ENCODE peak calls at places on chromosome 2, in four cellular contexts. One of them, this sample, is unnamed.

GRCh38 chr2:60489269-60489668 is 64.2 kb downstream of the BCL11A start:
- DNase-seq in endothelial cell: no peak
- DNase-seq in fibroblast of mammary gland: no peak
- DNase-seq in transverse colon: no peak
- DNase-seq in this sample: no peak

GRCh38 chr2:239216614-239217273 is 184.1 kb downstream of the HDAC4 start:
- DNase-seq in endothelial cell: no peak
- DNase-seq in transverse colon: no peak
- DNase-seq in fibroblast of mammary gland: no peak
- DNase-seq in this sample: no peak

GRCh38 chr2:72745679-72746368 is 80.0 kb downstream of the EXOC6B start:
- DNase-seq in fibroblast of mammary gland: peak
- DNase-seq in endothelial cell: peak
- DNase-seq in transverse colon: no peak
- DNase-seq in this sample: peak

GRCh38 chr2:5946210-5947118 is 254.3 kb downstream of the SOX11 start:
- DNase-seq in transverse colon: no peak
- DNase-seq in endothelial cell: no peak
- DNase-seq in fibroblast of mammary gland: no peak
- DNase-seq in this sample: peak

GRCh38 chr2:69309336-69310048 is 77.5 kb downstream of the GFPT1 start:
- DNase-seq in fibroblast of mammary gland: no peak
- DNase-seq in transverse colon: peak
- DNase-seq in endothelial cell: no peak
- DNase-seq in this sample: no peak

GRCh38 chr2:127681976-127682857 is 6.9 kb upstream of the LIMS2 start:
- DNase-seq in fibroblast of mammary gland: no peak
- DNase-seq in endothelial cell: no peak
- DNase-seq in transverse colon: no peak
- DNase-seq in this sample: no peak

GRCh38 chr2:228417966-228418365 is 236.5 kb upstream of the SPHKAP start:
- DNase-seq in transverse colon: no peak
- DNase-seq in endothelial cell: no peak
- DNase-seq in fibroblast of mammary gland: no peak
- DNase-seq in this sample: no peak

GRCh38 chr2:216490061-216490460 is 8.6 kb upstream of the RPL37A start:
- DNase-seq in endothelial cell: no peak
- DNase-seq in fibroblast of mammary gland: peak
- DNase-seq in transverse colon: no peak
- DNase-seq in this sample: no peak

GRCh38 chr2:96897491-96898134 is 27.7 kb upstream of the SEMA4C start:
- DNase-seq in endothelial cell: no peak
- DNase-seq in fibroblast of mammary gland: peak
- DNase-seq in transverse colon: no peak
- DNase-seq in this sample: no peak

GRCh38 chr2:203437516-203437915 is 97.6 kb downstream of the RAPH1 start:
- DNase-seq in endothelial cell: no peak
- DNase-seq in fibroblast of mammary gland: peak
- DNase-seq in transverse colon: no peak
- DNase-seq in this sample: no peak

GRCh38 chr2:152861349-152861942 is 143.0 kb downstream of the ARL6IP6 start:
- DNase-seq in fibroblast of mammary gland: peak
- DNase-seq in transverse colon: peak
- DNase-seq in endothelial cell: no peak
- DNase-seq in this sample: peak

GRCh38 chr2:240389302-240389805 is 46.1 kb upstream of the GPC1 start:
- DNase-seq in fibroblast of mammary gland: no peak
- DNase-seq in transverse colon: no peak
- DNase-seq in endothelial cell: no peak
- DNase-seq in this sample: no peak

GRCh38 chr2:240387669-240388358 is 47.6 kb upstream of the GPC1 start:
- DNase-seq in transverse colon: peak
- DNase-seq in endothelial cell: no peak
- DNase-seq in fibroblast of mammary gland: peak
- DNase-seq in this sample: no peak

GRCh38 chr2:240387325-240387668 is 48.2 kb upstream of the GPC1 start:
- DNase-seq in transverse colon: no peak
- DNase-seq in endothelial cell: no peak
- DNase-seq in fibroblast of mammary gland: no peak
- DNase-seq in this sample: no peak

GRCh38 chr2:240390091-240391073 is 45.1 kb upstream of the GPC1 start:
- DNase-seq in fibroblast of mammary gland: no peak
- DNase-seq in endothelial cell: no peak
- DNase-seq in transverse colon: no peak
- DNase-seq in this sample: no peak

GRCh38 chr2:240388471-240389301 is 46.8 kb upstream of the GPC1 start:
- DNase-seq in fibroblast of mammary gland: no peak
- DNase-seq in endothelial cell: no peak
- DNase-seq in transverse colon: no peak
- DNase-seq in this sample: no peak
- TF ChIP-seq CTCF in fibroblast of mammary gland: no peak
- TF ChIP-seq CTCF in endothelial cell: no peak
- TF ChIP-seq CTCF in transverse colon: no peak
- TF ChIP-seq CTCF in this sample: no peak

GRCh38 chr2:241063587-241063986 is 38.5 kb downstream of the MTERF4 start:
- DNase-seq in endothelial cell: peak
- DNase-seq in fibroblast of mammary gland: no peak
- DNase-seq in transverse colon: no peak
- DNase-seq in this sample: no peak
- TF ChIP-seq CTCF in endothelial cell: no peak
- TF ChIP-seq CTCF in fibroblast of mammary gland: no peak
- TF ChIP-seq CTCF in transverse colon: no peak
- TF ChIP-seq CTCF in this sample: no peak

DNA sequence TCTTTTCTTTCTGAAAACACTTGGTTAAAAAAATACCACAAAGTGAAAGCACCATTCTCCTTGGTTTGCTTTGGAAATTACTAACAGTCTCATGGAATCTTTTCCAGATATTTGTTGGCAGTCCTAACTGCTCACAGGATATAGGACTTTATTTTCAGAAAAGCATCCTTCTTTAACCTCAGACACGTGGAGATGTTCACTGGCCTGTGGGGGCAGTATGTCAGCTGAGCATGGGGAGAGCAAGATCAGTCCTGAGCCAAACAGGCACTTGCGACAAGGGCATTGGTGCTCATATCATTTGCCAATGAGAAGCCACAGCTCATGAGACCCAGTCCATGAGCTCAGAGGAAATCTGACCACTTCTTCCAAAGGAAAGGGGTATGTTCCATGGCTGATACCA is 371.9 kb downstream of the NBAS start:
- DNase-seq in endothelial cell: no peak
- DNase-seq in fibroblast of mammary gland: peak
- DNase-seq in transverse colon: no peak
- DNase-seq in this sample: peak
- TF ChIP-seq CTCF in endothelial cell: no peak
- TF ChIP-seq CTCF in fibroblast of mammary gland: no peak
- TF ChIP-seq CTCF in transverse colon: no peak
- TF ChIP-seq CTCF in this sample: peak

DNA sequence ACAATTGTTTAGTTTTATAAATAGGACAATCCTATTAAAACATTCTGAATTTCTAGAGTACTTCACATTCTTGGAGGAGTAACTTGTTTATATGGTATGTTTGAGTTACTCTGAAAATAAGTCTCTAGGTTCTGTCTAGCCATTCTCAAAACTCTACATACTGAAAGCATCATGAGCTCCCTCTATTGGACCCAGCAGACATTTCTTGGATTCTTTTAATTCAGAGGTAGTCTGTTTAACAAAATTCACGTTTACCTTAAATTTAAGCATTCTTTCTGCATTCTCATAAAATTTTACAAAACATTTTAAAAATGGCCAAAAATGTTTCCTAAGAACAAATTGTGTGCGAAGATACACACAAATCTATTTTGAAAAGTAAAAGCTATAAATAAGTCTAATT is 15.3 kb downstream of the SP9 start:
- DNase-seq in endothelial cell: no peak
- DNase-seq in transverse colon: no peak
- DNase-seq in fibroblast of mammary gland: no peak
- DNase-seq in this sample: peak
- TF ChIP-seq CTCF in endothelial cell: peak
- TF ChIP-seq CTCF in transverse colon: no peak
- TF ChIP-seq CTCF in fibroblast of mammary gland: peak
- TF ChIP-seq CTCF in this sample: peak

GRCh38 chr2:217889656-217890055 is 113.1 kb downstream of the TNS1 start:
- DNase-seq in transverse colon: no peak
- DNase-seq in fibroblast of mammary gland: no peak
- DNase-seq in endothelial cell: no peak
- DNase-seq in this sample: no peak

GRCh38 chr2:217887841-217888665 is 114.7 kb downstream of the TNS1 start:
- DNase-seq in fibroblast of mammary gland: peak
- DNase-seq in transverse colon: no peak
- DNase-seq in endothelial cell: no peak
- DNase-seq in this sample: no peak

GRCh38 chr2:217892560-217892959 is 110.2 kb downstream of the TNS1 start:
- DNase-seq in transverse colon: no peak
- DNase-seq in fibroblast of mammary gland: no peak
- DNase-seq in endothelial cell: no peak
- DNase-seq in this sample: no peak

GRCh38 chr2:217893440-217893839 is 109.4 kb downstream of the TNS1 start:
- DNase-seq in transverse colon: no peak
- DNase-seq in fibroblast of mammary gland: no peak
- DNase-seq in endothelial cell: no peak
- DNase-seq in this sample: no peak

GRCh38 chr2:217890445-217890844 is 112.3 kb downstream of the TNS1 start:
- DNase-seq in transverse colon: no peak
- DNase-seq in fibroblast of mammary gland: peak
- DNase-seq in endothelial cell: peak
- DNase-seq in this sample: peak
- TF ChIP-seq CTCF in transverse colon: no peak
- TF ChIP-seq CTCF in fibroblast of mammary gland: peak
- TF ChIP-seq CTCF in endothelial cell: no peak
- TF ChIP-seq CTCF in this sample: no peak

GRCh38 chr2:161992526-161992925 is 81.5 kb downstream of the DPP4 start:
- DNase-seq in fibroblast of mammary gland: no peak
- DNase-seq in transverse colon: no peak
- DNase-seq in endothelial cell: no peak
- DNase-seq in this sample: no peak

GRCh38 chr2:161991991-161992390 is 82.0 kb downstream of the DPP4 start:
- DNase-seq in endothelial cell: no peak
- DNase-seq in transverse colon: no peak
- DNase-seq in fibroblast of mammary gland: no peak
- DNase-seq in this sample: no peak

GRCh38 chr2:161990741-161991140 is 83.3 kb downstream of the DPP4 start:
- DNase-seq in transverse colon: no peak
- DNase-seq in fibroblast of mammary gland: peak
- DNase-seq in endothelial cell: no peak
- DNase-seq in this sample: no peak

GRCh38 chr2:161990036-161990435 is 84.0 kb downstream of the DPP4 start:
- DNase-seq in endothelial cell: no peak
- DNase-seq in transverse colon: no peak
- DNase-seq in fibroblast of mammary gland: no peak
- DNase-seq in this sample: no peak

DNA sequence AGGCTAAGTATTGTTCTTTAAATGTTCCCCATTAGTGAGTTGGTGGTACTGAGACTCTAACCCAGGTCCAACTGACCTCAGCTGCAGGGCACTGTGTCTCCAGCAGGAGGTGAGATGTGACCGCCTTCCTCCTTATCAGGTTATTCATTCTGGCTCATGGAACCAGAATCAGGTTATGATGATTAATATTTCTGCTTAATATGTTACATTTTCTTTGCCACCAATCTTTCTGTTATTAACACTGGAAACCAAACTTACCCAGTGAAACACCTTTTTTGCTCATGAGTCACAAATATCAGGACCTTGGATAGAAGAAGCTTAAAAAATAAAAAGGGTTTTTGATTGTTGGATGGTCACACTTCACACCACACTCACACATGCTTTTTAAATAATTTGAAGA is 85.4 kb downstream of the DPP4 start:
- DNase-seq in fibroblast of mammary gland: no peak
- DNase-seq in transverse colon: no peak
- DNase-seq in endothelial cell: peak
- DNase-seq in this sample: peak
- TF ChIP-seq CTCF in fibroblast of mammary gland: peak
- TF ChIP-seq CTCF in transverse colon: no peak
- TF ChIP-seq CTCF in endothelial cell: peak
- TF ChIP-seq CTCF in this sample: peak

GRCh38 chr2:46858697-46859080 is 56.9 kb downstream of the MCFD2 start:
- DNase-seq in transverse colon: no peak
- DNase-seq in fibroblast of mammary gland: peak
- DNase-seq in endothelial cell: no peak
- DNase-seq in this sample: no peak
- TF ChIP-seq CTCF in transverse colon: no peak
- TF ChIP-seq CTCF in fibroblast of mammary gland: no peak
- TF ChIP-seq CTCF in endothelial cell: no peak
- TF ChIP-seq CTCF in this sample: no peak

This sample was measured in neural progenitor cell.